ENCODE peak calls at places on chromosomes 13 and 19, in seven cellular contexts. A is upper lobe of left lung, V is right lobe of liver, Y is stomach, J is body of pancreas, I is tibial nerve, O is sigmoid colon. T is an unnamed sample.

GRCh38 chr19:4534836-4535658 is at the start of gene PLIN5:
- DNase-seq in A (peak), V (peak), Y (peak), J (peak), I (peak), O (peak), T (peak)

GRCh38 chr19:18346091-18346490 is 5.7 kb downstream of the PGPEP1 start:
- DNase-seq in A (no peak), V (no peak), Y (peak), J (no peak), I (no peak), O (no peak), T (peak)

GRCh38 chr19:39031368-39032163 is 783 bp downstream of the FBXO27 start:
- DNase-seq in A (peak), V (peak), Y (peak), J (peak), I (peak), O (peak), T (peak)

GRCh38 chr19:21022996-21023395 is 2.5 kb downstream of the ZNF430 start:
- DNase-seq in A (no peak), V (no peak), Y (no peak), J (no peak), I (no peak), O (no peak), T (no peak)

GRCh38 chr19:49929611-49930482 is 543 bp upstream of the NUP62 start:
- DNase-seq in A (peak), V (peak), Y (peak), J (peak), I (peak), O (peak), T (peak)

GRCh38 chr13:20054586-20054985 is 96.1 kb downstream of the ZMYM2 start:
- DNase-seq in A (no peak), V (no peak), Y (no peak), J (no peak), I (no peak), O (no peak), T (no peak)

GRCh38 chr13:50891206-50891605 is 18.4 kb upstream of the RNASEH2B start:
- DNase-seq in A (no peak), V (no peak), Y (no peak), J (no peak), I (no peak), O (no peak), T (no peak)

GRCh38 chr13:77511552-77511951 is 24.0 kb upstream of the SCEL start:
- DNase-seq in A (no peak), V (no peak), Y (no peak), J (no peak), I (no peak), O (no peak), T (no peak)

GRCh38 chr13:99726261-99726894 is 225.1 kb downstream of the TM9SF2 start:
- DNase-seq in A (no peak), V (no peak), Y (no peak), J (no peak), I (no peak), O (no peak), T (no peak)

GRCh38 chr13:101399365-101399764 is 16.9 kb downstream of the NALCN start:
- DNase-seq in A (no peak), V (no peak), Y (no peak), J (no peak), I (no peak), O (no peak), T (no peak)

GRCh38 chr13:86591862-86592261 is 792.6 kb upstream of the SLITRK6 start:
- DNase-seq in A (no peak), V (no peak), Y (no peak), J (no peak), I (no peak), O (no peak), T (no peak)

GRCh38 chr19:10068205-10068604 is 17.9 kb upstream of the SHFL start:
- DNase-seq in A (no peak), V (no peak), Y (no peak), J (no peak), I (no peak), O (no peak), T (no peak)

GRCh38 chr19:19217110-19217509 is 5.4 kb downstream of the NCAN start:
- DNase-seq in A (no peak), V (no peak), Y (no peak), J (no peak), I (no peak), O (no peak), T (no peak)

GRCh38 chr13:89239361-89240127 is 1568.4 kb downstream of the SLITRK5 start:
- DNase-seq in A (no peak), V (no peak), Y (no peak), J (no peak), I (no peak), O (no peak), T (no peak)
- H3K27ac ChIP-seq in A (no peak), V (no peak), Y (no peak), J (no peak), I (no peak), O (no peak), T (no peak)

GRCh38 chr13:34320084-34320483 is 502.1 kb downstream of the RFC3 start:
- DNase-seq in A (no peak), V (no peak), Y (no peak), J (no peak), I (no peak), O (no peak), T (no peak)
- TF ChIP-seq POLR2A in A (no peak), V (no peak), Y (no peak), J (no peak), I (no peak), O (no peak), T (no peak)

GRCh38 chr13:98143601-98144500 is 957 bp downstream of the FARP1 start:
- DNase-seq in A (peak), V (peak), Y (no peak), J (peak), I (no peak), O (peak), T (no peak)
- H3K27ac ChIP-seq in A (peak), V (peak), Y (peak), J (peak), I (peak), O (peak), T (peak)

DNA sequence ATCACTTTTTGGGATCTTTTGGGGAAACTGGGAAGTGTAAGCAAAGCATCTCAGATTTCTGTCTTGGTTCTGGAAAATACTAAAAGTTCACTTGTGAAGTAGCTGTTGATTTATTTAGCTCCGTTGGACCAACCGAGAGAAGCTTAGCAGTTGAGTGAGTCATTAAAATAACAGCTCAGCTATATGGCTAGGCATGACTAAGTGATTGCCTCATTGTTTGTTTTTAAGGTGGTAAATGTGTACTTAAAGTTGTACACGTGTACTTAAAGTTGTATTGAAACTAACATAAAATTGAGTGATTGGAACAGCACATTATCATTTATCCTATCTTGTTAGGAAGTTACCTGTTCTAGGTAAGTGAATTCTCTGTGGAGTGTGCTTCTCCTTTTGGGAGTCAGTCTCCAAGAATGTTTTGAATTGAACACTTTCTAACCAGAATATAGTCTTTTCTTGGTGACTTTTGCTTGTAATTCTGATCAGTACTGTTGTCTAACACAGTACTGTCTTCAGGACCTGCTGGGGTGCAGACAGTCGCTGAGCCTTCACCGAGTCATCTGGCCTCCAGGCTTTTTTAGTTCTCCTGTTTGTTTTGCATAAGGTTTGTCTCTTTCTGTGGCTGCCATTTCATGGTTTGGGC is 2.9 kb upstream of the DCUN1D2 start:
- DNase-seq in A (no peak), V (no peak), Y (no peak), J (peak), I (no peak), O (no peak), T (no peak)
- TF ChIP-seq POLR2A in A (no peak), V (no peak), Y (no peak), J (no peak), I (no peak), O (no peak), T (no peak)

DNA sequence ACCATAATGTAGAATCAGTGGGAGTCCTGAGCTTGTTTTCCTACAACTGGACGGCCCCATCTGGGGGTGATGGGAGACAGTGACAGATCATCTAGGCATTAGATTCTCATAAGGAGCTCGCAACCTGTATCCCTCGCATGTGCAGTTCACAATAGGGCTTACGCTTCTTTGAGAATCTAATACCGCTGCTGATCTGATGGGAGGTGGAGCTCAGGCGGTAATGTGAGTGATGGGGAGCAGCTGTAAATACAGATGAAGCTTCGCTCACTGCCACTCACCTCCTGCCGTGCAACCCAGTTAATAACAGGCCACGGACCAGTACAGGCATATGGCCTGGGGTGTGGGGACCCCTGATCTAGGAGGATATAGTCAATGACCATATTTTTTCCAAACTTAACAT is 38.8 kb downstream of the RCBTB1 start:
- DNase-seq in A (no peak), V (no peak), Y (no peak), J (no peak), I (no peak), O (no peak), T (no peak)
- H3K27ac ChIP-seq in A (no peak), V (no peak), Y (no peak), J (no peak), I (no peak), O (no peak), T (no peak)

GRCh38 chr19:7522072-7522922 is at the start of gene MCOLN1:
- DNase-seq in A (peak), V (peak), Y (peak), J (peak), I (peak), O (peak), T (peak)
- TF ChIP-seq POLR2A in A (peak), V (peak), Y (no peak), J (no peak), I (peak), O (no peak), T (no peak)

GRCh38 chr19:37977992-37978391 is 71.0 kb downstream of the SIPA1L3 start:
- DNase-seq in A (no peak), V (no peak), Y (no peak), J (no peak), I (no peak), O (no peak), T (peak)
- H3K27ac ChIP-seq in A (peak), V (no peak), Y (no peak), J (no peak), I (peak), O (no peak), T (peak)

GRCh38 chr19:56120371-56121179 is 520 bp downstream of the ZNF787 start:
- DNase-seq in A (peak), V (peak), Y (peak), J (peak), I (peak), O (peak), T (no peak)

GRCh38 chr19:56118666-56119584 is 2.2 kb downstream of the ZNF787 start:
- DNase-seq in A (no peak), V (no peak), Y (no peak), J (peak), I (no peak), O (no peak), T (no peak)

GRCh38 chr19:56119585-56119978 is 1.5 kb downstream of the ZNF787 start:
- DNase-seq in A (no peak), V (peak), Y (peak), J (peak), I (no peak), O (no peak), T (no peak)

GRCh38 chr19:56121180-56122167 is at the start of gene ZNF787:
- DNase-seq in A (peak), V (peak), Y (peak), J (peak), I (peak), O (peak), T (peak)

DNA sequence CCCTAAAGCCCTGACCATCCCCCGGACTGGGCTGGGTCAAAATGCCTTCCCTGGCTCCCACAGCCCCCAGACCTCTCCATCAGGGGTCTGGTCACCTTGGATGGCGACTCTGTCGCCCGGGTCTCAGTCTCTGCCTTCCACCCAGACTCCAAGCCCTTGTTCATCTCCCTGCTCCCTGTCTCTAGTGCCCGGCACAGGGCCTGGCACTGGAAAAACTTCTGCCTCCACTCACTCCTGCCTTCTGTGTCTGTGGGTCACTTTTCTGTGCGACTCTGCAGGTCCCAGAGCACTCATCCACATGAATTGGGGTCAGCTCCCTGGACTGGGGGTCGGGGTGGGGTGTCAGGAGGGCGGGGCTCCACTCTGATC is 1.1 kb downstream of the ZNF787 start:
- DNase-seq in A (no peak), V (no peak), Y (no peak), J (no peak), I (no peak), O (no peak), T (no peak)
- TF ChIP-seq POLR2A in A (no peak), V (no peak), Y (no peak), J (no peak), I (no peak), O (no peak), T (no peak)